ENCODE peak calls at places on chromosomes 11 and 22, in nine cellular contexts. O, K, V, C, D, W, B, T and N are unnamed samples.

GRCh38 chr11:2762451-2762850 is 62.7 kb upstream of the KCNQ1OT1 start:
- DNase-seq in O (no peak), K (no peak), V (no peak), C (no peak), D (no peak), W (peak), B (no peak), T (no peak), N (no peak)

GRCh38 chr11:69873166-69874077 is 54.2 kb upstream of the FGF3 start:
- DNase-seq in O (no peak), K (no peak), V (no peak), C (no peak), D (no peak), W (no peak), B (no peak), T (no peak), N (no peak)

GRCh38 chr11:83249972-83250593 is 36.1 kb downstream of the CCDC90B start:
- DNase-seq in O (peak), K (no peak), V (peak), C (peak), D (no peak), W (no peak), B (peak), T (peak), N (no peak)

GRCh38 chr11:29224739-29225384 is 792.0 kb downstream of the KCNA4 start:
- DNase-seq in O (no peak), K (no peak), V (no peak), C (no peak), D (no peak), W (no peak), B (no peak), T (no peak), N (no peak)

GRCh38 chr11:109511598-109511997 is 89.6 kb downstream of the C11orf87 start:
- DNase-seq in O (no peak), K (no peak), V (no peak), C (no peak), D (no peak), W (no peak), B (no peak), T (no peak), N (no peak)

GRCh38 chr11:134398079-134398444 is 14.0 kb downstream of the B3GAT1 start:
- DNase-seq in O (no peak), K (no peak), V (no peak), C (no peak), D (no peak), W (no peak), B (no peak), T (no peak), N (no peak)

GRCh38 chr11:101470881-101471535 is 112.8 kb downstream of the TRPC6 start:
- DNase-seq in O (no peak), K (no peak), V (peak), C (peak), D (no peak), W (no peak), B (no peak), T (no peak), N (no peak)

GRCh38 chr22:28994522-28994921 is 67.1 kb downstream of the C22orf31 start:
- DNase-seq in O (no peak), K (no peak), V (no peak), C (no peak), D (no peak), W (no peak), B (no peak), T (no peak), N (no peak)

GRCh38 chr22:44455151-44455962 is 42.7 kb downstream of the RTL6 start:
- DNase-seq in O (no peak), K (no peak), V (no peak), C (no peak), D (peak), W (peak), B (no peak), T (no peak), N (peak)

GRCh38 chr22:32836286-32836859 is 34.9 kb downstream of the TIMP3 start:
- DNase-seq in O (no peak), K (no peak), V (no peak), C (no peak), D (no peak), W (no peak), B (peak), T (peak), N (no peak)

GRCh38 chr22:31272522-31273446 is 19.5 kb downstream of the PIK3IP1 start:
- DNase-seq in O (peak), K (peak), V (peak), C (peak), D (no peak), W (no peak), B (peak), T (peak), N (peak)

GRCh38 chr11:61571869-61572268 is 9.0 kb downstream of the SYT7 start:
- DNase-seq in O (no peak), K (no peak), V (no peak), C (no peak), D (no peak), W (no peak), B (no peak), T (no peak), N (no peak)

GRCh38 chr11:47783087-47783610 is 16.0 kb upstream of the FNBP4 start:
- DNase-seq in O (no peak), K (no peak), V (peak), C (no peak), D (no peak), W (no peak), B (no peak), T (no peak), N (no peak)

GRCh38 chr11:127628463-127628785 is 627.9 kb upstream of the KIRREL3 start:
- DNase-seq in O (no peak), K (no peak), V (no peak), C (no peak), D (no peak), W (no peak), B (no peak), T (no peak), N (no peak)

GRCh38 chr22:38736257-38736570 is 19.6 kb downstream of the SUN2 start:
- DNase-seq in O (no peak), K (no peak), V (no peak), C (no peak), D (no peak), W (no peak), B (no peak), T (no peak), N (no peak)

GRCh38 chr22:37517826-37518450 is 1.3 kb downstream of the CARD10 start:
- DNase-seq in O (no peak), K (no peak), V (no peak), C (no peak), D (no peak), W (peak), B (no peak), T (no peak), N (peak)

GRCh38 chr11:47466201-47466600 is 17.3 kb upstream of the RAPSN start:
- DNase-seq in O (no peak), K (no peak), V (peak), C (no peak), D (no peak), W (no peak), B (peak), T (no peak), N (no peak)

GRCh38 chr11:118092907-118093571 is 6.3 kb upstream of the SMIM35 start:
- DNase-seq in O (no peak), K (no peak), V (no peak), C (no peak), D (no peak), W (no peak), B (no peak), T (no peak), N (no peak)

GRCh38 chr11:3824714-3825472 is 15.9 kb downstream of the RHOG start:
- DNase-seq in O (no peak), K (no peak), V (peak), C (no peak), D (peak), W (no peak), B (peak), T (peak), N (peak)

GRCh38 chr22:35156945-35157344 is 91.0 kb downstream of the ISX start:
- DNase-seq in O (no peak), K (no peak), V (no peak), C (no peak), D (no peak), W (no peak), B (no peak), T (no peak), N (no peak)

GRCh38 chr11:111331711-111332479 is 33.5 kb downstream of the POU2AF3 start:
- DNase-seq in O (no peak), K (no peak), V (peak), C (no peak), D (no peak), W (no peak), B (peak), T (no peak), N (no peak)

GRCh38 chr11:70601861-70602575 is 203.7 kb downstream of the CTTN start:
- DNase-seq in O (no peak), K (no peak), V (no peak), C (no peak), D (no peak), W (peak), B (no peak), T (no peak), N (no peak)

GRCh38 chr11:7495997-7496545 is 10.8 kb downstream of the OLFML1 start:
- DNase-seq in O (no peak), K (no peak), V (no peak), C (no peak), D (no peak), W (no peak), B (no peak), T (peak), N (no peak)

GRCh38 chr22:22418163-22418549 is 90.4 kb downstream of the ZNF280B start:
- DNase-seq in O (no peak), K (no peak), V (no peak), C (no peak), D (no peak), W (no peak), B (no peak), T (no peak), N (no peak)

GRCh38 chr11:17428261-17428660 is 39.8 kb upstream of the KCNJ11 start:
- DNase-seq in O (no peak), K (no peak), V (no peak), C (no peak), D (no peak), W (no peak), B (no peak), T (no peak), N (no peak)

GRCh38 chr11:12445001-12445400 is 67.6 kb downstream of the PARVA start:
- DNase-seq in O (no peak), K (no peak), V (no peak), C (no peak), D (no peak), W (no peak), B (no peak), T (no peak), N (no peak)

GRCh38 chr22:35299717-35300497 is at the start of gene TOM1:
- DNase-seq in O (peak), K (peak), V (peak), C (peak), D (peak), W (peak), B (peak), T (peak), N (peak)

GRCh38 chr22:49720279-49720959 is 107.3 kb downstream of the BRD1 start:
- DNase-seq in O (no peak), K (no peak), V (no peak), C (no peak), D (no peak), W (no peak), B (no peak), T (no peak), N (no peak)

GRCh38 chr11:119791047-119791446 is 62.0 kb upstream of the NECTIN1 start:
- DNase-seq in O (no peak), K (no peak), V (no peak), C (no peak), D (no peak), W (peak), B (no peak), T (no peak), N (no peak)

GRCh38 chr11:2355000-2355644 is 22.0 kb upstream of the CD81 start:
- DNase-seq in O (no peak), K (no peak), V (peak), C (no peak), D (no peak), W (no peak), B (peak), T (no peak), N (peak)

GRCh38 chr11:30852645-30853044 is 266.5 kb upstream of the MPPED2 start:
- DNase-seq in O (no peak), K (no peak), V (no peak), C (no peak), D (no peak), W (no peak), B (no peak), T (no peak), N (no peak)

GRCh38 chr11:46633291-46634217 is 16.2 kb downstream of the ATG13 start:
- DNase-seq in O (no peak), K (no peak), V (no peak), C (no peak), D (no peak), W (no peak), B (no peak), T (no peak), N (no peak)

GRCh38 chr11:134572741-134573675 is 161.0 kb upstream of the B3GAT1 start:
- DNase-seq in O (no peak), K (no peak), V (no peak), C (no peak), D (no peak), W (no peak), B (no peak), T (no peak), N (no peak)

GRCh38 chr22:38760477-38761201 is 4.8 kb upstream of the SUN2 start:
- DNase-seq in O (no peak), K (no peak), V (peak), C (no peak), D (no peak), W (no peak), B (peak), T (no peak), N (no peak)

GRCh38 chr11:45042560-45042959 is 91.9 kb upstream of the TP53I11 start:
- DNase-seq in O (no peak), K (no peak), V (no peak), C (no peak), D (no peak), W (no peak), B (peak), T (no peak), N (no peak)

DNA sequence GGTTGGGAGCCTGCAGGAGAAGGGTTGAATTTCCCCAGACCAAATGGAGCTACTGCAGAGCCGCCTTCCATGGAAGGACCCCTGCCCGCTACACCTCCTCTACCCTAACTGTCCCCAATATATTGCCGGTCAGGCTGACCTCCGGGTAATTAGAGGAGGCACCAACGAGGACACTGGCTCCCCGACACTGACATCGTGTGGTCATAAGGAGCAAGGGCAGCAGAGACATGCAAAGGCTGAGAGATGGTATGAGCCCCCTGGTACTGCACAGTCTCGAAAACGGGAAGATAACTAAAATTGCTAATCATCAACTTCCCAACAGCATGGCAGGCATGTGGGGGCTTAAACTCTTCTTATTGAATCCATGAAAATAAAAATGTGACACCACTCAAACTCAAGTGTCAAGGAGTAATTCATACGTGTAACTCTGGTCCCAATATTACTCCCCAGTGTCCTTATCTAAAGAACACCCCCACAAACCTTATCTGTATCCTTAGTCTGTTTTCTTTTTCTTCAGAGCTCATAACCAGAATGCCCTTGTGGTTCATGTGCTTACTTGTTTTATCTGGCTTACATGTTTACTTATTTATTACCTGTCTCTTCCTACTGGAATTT is 4.4 kb downstream of the CAVIN3 start:
- DNase-seq in O (no peak), K (peak), V (peak), C (no peak), D (no peak), W (peak), B (peak), T (peak), N (no peak)
- H3K4me3 ChIP-seq in O (no peak), K (peak), V (no peak), C (no peak), D (no peak), W (no peak), B (peak), T (no peak), N (no peak)

GRCh38 chr11:67614730-67615454 is 8.2 kb downstream of the NDUFV1 start:
- DNase-seq in O (no peak), K (no peak), V (no peak), C (no peak), D (no peak), W (peak), B (no peak), T (no peak), N (no peak)
- H3K4me3 ChIP-seq in O (no peak), K (no peak), V (no peak), C (no peak), D (peak), W (no peak), B (no peak), T (no peak), N (no peak)

GRCh38 chr11:74534216-74534615 is 40.7 kb upstream of the LIPT2 start:
- DNase-seq in O (no peak), K (no peak), V (no peak), C (no peak), D (no peak), W (no peak), B (no peak), T (no peak), N (no peak)

GRCh38 chr11:74533421-74533820 is 39.9 kb upstream of the LIPT2 start:
- DNase-seq in O (no peak), K (no peak), V (no peak), C (no peak), D (no peak), W (no peak), B (no peak), T (no peak), N (no peak)

GRCh38 chr11:74538680-74539079 is 45.2 kb upstream of the LIPT2 start:
- DNase-seq in O (no peak), K (no peak), V (no peak), C (no peak), D (no peak), W (no peak), B (no peak), T (no peak), N (no peak)

GRCh38 chr11:74532496-74533246 is 39.1 kb upstream of the LIPT2 start:
- DNase-seq in O (no peak), K (no peak), V (no peak), C (no peak), D (no peak), W (no peak), B (no peak), T (peak), N (no peak)

DNA sequence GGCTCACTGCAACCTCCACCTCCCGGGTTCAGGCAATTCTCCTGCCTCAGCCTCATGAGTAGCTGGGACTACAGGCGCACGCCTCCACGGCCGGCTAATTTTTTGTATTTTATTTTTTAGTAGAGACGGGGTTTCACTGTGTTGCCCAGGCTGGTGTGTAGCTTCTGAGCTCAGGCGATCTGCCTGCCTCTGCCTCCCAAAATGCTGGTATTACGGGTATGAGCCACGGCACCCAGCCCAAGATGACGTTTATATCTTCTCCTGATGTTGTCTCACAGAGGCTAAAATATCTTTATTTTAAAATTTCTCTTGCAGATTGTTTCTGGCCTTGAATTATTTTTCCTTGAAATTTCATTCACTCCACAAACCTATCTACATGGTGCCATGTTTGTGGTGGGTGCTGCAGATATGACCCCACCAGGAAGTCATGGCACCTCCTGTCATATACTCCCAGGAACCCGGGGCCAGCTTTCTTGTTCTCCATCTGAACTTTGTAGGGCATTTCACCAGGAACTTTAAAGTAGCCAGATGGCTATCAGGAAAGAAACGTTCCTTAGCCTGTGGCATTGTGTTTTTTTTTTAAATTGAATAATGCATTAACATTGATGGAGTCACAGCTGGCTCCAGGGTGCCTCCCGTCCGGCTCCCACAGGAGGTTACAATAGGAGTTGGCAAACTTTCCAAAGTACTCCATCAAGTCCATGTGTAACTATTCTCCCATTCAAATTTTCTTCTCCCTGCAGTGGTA is 42.0 kb upstream of the LIPT2 start:
- DNase-seq in O (no peak), K (no peak), V (no peak), C (no peak), D (no peak), W (no peak), B (no peak), T (no peak), N (no peak)
- H3K4me3 ChIP-seq in O (no peak), K (no peak), V (no peak), C (no peak), D (no peak), W (no peak), B (no peak), T (no peak), N (no peak)

DNA sequence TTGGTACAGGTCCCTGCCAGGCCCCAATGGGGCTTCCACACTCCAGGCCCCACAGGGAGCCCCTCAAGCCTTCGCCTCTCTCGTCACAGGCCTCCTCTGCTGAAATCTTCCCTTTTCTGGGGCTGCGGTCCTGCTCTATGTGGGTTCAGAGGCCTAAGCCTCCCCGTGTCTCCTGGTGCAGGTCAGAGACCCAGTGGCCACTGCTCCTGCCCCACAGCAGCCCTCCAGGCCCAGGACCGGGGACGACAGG is 5.9 kb upstream of the IFITM3 start:
- DNase-seq in O (no peak), K (no peak), V (no peak), C (no peak), D (no peak), W (no peak), B (no peak), T (no peak), N (no peak)
- H3K4me3 ChIP-seq in O (no peak), K (no peak), V (no peak), C (no peak), D (peak), W (no peak), B (no peak), T (no peak), N (peak)

GRCh38 chr22:41368543-41368817 is 13.3 kb upstream of the TEF start:
- DNase-seq in O (no peak), K (no peak), V (no peak), C (no peak), D (no peak), W (no peak), B (no peak), T (no peak), N (no peak)
- H3K4me3 ChIP-seq in O (no peak), K (peak), V (no peak), C (peak), D (no peak), W (peak), B (peak), T (no peak), N (peak)